ENCODE peak calls at places on chromosome 15, in eight cellular contexts. A, K, L, C, E, D, J and F are unnamed samples.
A peak's percentile ranks its signal among the peaks of the same experiment; 100 is the strongest.

GRCh38 chr15:100667405-100668320 is 65.3 kb downstream of the ASB7 start:
- DNase-seq in K (no peak), E (no peak), L (no peak), D (peak; percentile 68), J (peak; percentile 6), A (no peak), C (no peak), F (no peak)

GRCh38 chr15:66948294-66948693 is 117.1 kb upstream of the SMAD3 start:
- DNase-seq in D (no peak), C (no peak), L (no peak), A (no peak), K (no peak), J (no peak), E (no peak), F (no peak)

GRCh38 chr15:55999635-56000034 is 6.2 kb upstream of the NEDD4 start:
- DNase-seq in C (no peak), K (no peak), L (no peak), J (no peak), E (no peak), A (no peak), D (no peak), F (no peak)

GRCh38 chr15:34456658-34457057 is 19.1 kb upstream of the GOLGA8A start:
- DNase-seq in L (no peak), K (no peak), D (no peak), E (no peak), J (no peak), A (no peak), C (no peak), F (no peak)

GRCh38 chr15:92614301-92614700 is 41.3 kb downstream of the FAM174B start:
- DNase-seq in E (no peak), K (no peak), L (no peak), J (no peak), C (no peak), D (no peak), A (no peak), F (no peak)

GRCh38 chr15:69862540-69862939 is 235.2 kb downstream of the TLE3 start:
- DNase-seq in D (peak; percentile 53), K (no peak), C (no peak), A (no peak), E (no peak), L (no peak), J (no peak), F (no peak)

GRCh38 chr15:71294636-71295241 is 179.5 kb downstream of the THSD4 start:
- DNase-seq in L (no peak), C (no peak), E (no peak), K (no peak), J (no peak), D (peak; percentile 71), A (no peak), F (no peak)

GRCh38 chr15:71627188-71627587 is 183.2 kb upstream of the NR2E3 start:
- DNase-seq in E (no peak), J (no peak), C (no peak), K (no peak), A (no peak), D (no peak), L (no peak), F (no peak)

GRCh38 chr15:99411234-99411633 is 154.6 kb upstream of the MEF2A start:
- DNase-seq in K (no peak), E (no peak), J (no peak), C (no peak), L (no peak), A (no peak), D (no peak), F (no peak)

GRCh38 chr15:81785181-81785580 is 260.6 kb downstream of the MEX3B start:
- DNase-seq in J (no peak), C (no peak), E (no peak), A (no peak), L (no peak), D (no peak), K (no peak), F (no peak)

GRCh38 chr15:100687532-100688215 is 85.3 kb downstream of the ASB7 start:
- DNase-seq in C (no peak), D (no peak), J (no peak), L (no peak), E (no peak), K (peak; percentile 67), A (no peak), F (no peak)

GRCh38 chr15:41941644-41942415 is 30.5 kb downstream of the EHD4 start:
- DNase-seq in J (no peak), C (no peak), K (no peak), D (no peak), A (peak; percentile 24), E (no peak), L (peak; percentile 49), F (no peak)

GRCh38 chr15:101608182-101608581 is 44.0 kb downstream of the TM2D3 start:
- DNase-seq in E (no peak), A (no peak), L (no peak), C (no peak), J (peak; percentile 47), D (no peak), K (peak; percentile 52), F (no peak)

GRCh38 chr15:93829115-93829849 is 402.1 kb upstream of the MCTP2 start:
- DNase-seq in A (no peak), C (no peak), K (no peak), D (peak; percentile 10), L (no peak), E (no peak), J (no peak), F (no peak)

GRCh38 chr15:63362196-63362595 is 19.4 kb downstream of the CA12 start:
- DNase-seq in K (no peak), A (no peak), D (no peak), C (no peak), J (no peak), L (no peak), E (no peak), F (no peak)

GRCh38 chr15:96331942-96332853 is 1.7 kb downstream of the NR2F2 start:
- DNase-seq in C (peak; percentile 70), L (peak; percentile 11), A (peak; percentile 82), K (peak; percentile 85), D (no peak), J (peak; percentile 70), E (no peak), F (no peak)

GRCh38 chr15:71784719-71785118 is 25.6 kb upstream of the NR2E3 start:
- DNase-seq in E (no peak), A (peak; percentile 62), K (no peak), D (no peak), J (peak; percentile 82), C (peak; percentile 85), L (no peak), F (no peak)

GRCh38 chr15:35671981-35672380 is 126.0 kb upstream of the DPH6 start:
- DNase-seq in K (no peak), E (no peak), C (no peak), L (no peak), J (no peak), D (no peak), A (no peak), F (no peak)

GRCh38 chr15:101244039-101244781 is 7.6 kb downstream of the CHSY1 start:
- DNase-seq in L (no peak), J (no peak), E (no peak), D (no peak), C (no peak), K (no peak), A (no peak), F (no peak)

GRCh38 chr15:80697316-80697715 is 2.2 kb downstream of the ABHD17C start:
- DNase-seq in J (no peak), L (no peak), A (no peak), K (no peak), D (no peak), C (no peak), E (no peak), F (no peak)

GRCh38 chr15:47124430-47125102 is 592.7 kb upstream of the SEMA6D start:
- DNase-seq in D (no peak), L (no peak), J (no peak), E (no peak), K (no peak), C (no peak), A (no peak), F (no peak)

GRCh38 chr15:47129033-47129432 is 588.3 kb upstream of the SEMA6D start:
- DNase-seq in L (no peak), D (no peak), E (no peak), K (no peak), J (no peak), C (no peak), A (no peak), F (no peak)
- H3K27me3 ChIP-seq in L (no peaks in the 10 kb centered on the region), D (no peaks in the 10 kb centered on the region), E (no peaks in the 10 kb centered on the region), K (no peaks in the 10 kb centered on the region), J (no peaks in the 10 kb centered on the region), C (no peaks in the 10 kb centered on the region), A (no peaks in the 10 kb centered on the region), F (no peaks in the 10 kb centered on the region)

DNA sequence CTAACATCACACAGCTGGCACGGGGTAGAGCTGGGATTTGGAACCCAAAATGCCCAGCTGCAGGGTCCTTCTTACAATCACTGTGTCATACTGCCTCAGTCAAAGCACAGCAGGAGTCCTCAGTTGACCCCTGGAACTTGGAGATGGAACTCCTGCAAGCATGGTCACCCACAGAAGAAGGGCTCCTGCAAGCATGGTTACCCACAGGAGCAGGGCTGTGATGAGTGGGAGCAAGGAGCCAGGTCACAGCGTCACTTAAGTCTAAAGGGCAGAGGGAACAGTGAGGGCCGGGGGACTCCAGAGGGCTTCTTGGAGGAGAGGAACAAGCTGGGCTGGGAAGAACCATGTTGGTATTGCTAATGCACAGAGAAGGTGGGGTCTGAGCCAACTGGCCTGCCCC is 24.9 kb downstream of the CCDC33 start:
- DNase-seq in D (no peak), J (no peak), A (no peak), C (no peak), L (no peak), K (no peak), E (no peak), F (no peak)
- H3K27me3 ChIP-seq in D (peaks cover 65% of the 10 kb centered on the region), J (peaks cover 1% of the 10 kb centered on the region), A (no peaks in the 10 kb centered on the region), C (no peaks in the 10 kb centered on the region), L (no peaks in the 10 kb centered on the region), K (peaks cover 18% of the 10 kb centered on the region), E (peaks cover 4% of the 10 kb centered on the region), F (no peaks in the 10 kb centered on the region)

GRCh38 chr15:74290645-74291044 is 54.5 kb downstream of the CCDC33 start:
- DNase-seq in J (no peak), A (no peak), D (no peak), K (no peak), L (no peak), E (no peak), C (no peak), F (no peak)
- H3K27me3 ChIP-seq in J (peaks cover 26% of the 10 kb centered on the region), A (peaks cover 32% of the 10 kb centered on the region), D (peaks cover 21% of the 10 kb centered on the region), K (peaks cover 6% of the 10 kb centered on the region), L (no peaks in the 10 kb centered on the region), E (peaks cover 24% of the 10 kb centered on the region), C (peaks cover 8% of the 10 kb centered on the region), F (peaks cover 9% of the 10 kb centered on the region)

DNA sequence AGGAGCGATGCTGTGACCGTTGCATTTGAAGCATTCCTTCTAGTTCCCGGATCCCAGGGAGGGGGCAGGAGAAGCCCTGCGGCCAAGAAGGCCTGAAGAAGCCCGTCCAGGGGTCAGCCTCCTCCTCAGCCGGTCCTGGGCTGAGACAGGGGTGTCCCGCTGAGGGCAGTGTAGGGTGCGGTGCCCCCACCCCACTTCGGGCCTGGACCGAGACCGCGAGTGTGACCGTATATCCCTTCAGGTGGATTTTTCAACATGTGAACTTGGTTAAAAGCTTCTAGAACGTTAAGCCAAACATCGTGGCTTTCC is 2.8 kb downstream of the OCA2 start:
- DNase-seq in L (no peak), E (no peak), K (no peak), J (no peak), A (no peak), D (no peak), C (no peak), F (no peak)
- H3K27me3 ChIP-seq in L (peaks cover 74% of the 10 kb centered on the region), E (peaks cover 75% of the 10 kb centered on the region), K (peaks cover 76% of the 10 kb centered on the region), J (peaks cover 77% of the 10 kb centered on the region), A (peaks cover 97% of the 10 kb centered on the region), D (peaks cover 54% of the 10 kb centered on the region), C (peaks cover 77% of the 10 kb centered on the region), F (peaks cover 57% of the 10 kb centered on the region)

GRCh38 chr15:51269496-51269895 is 68.9 kb downstream of the CYP19A1 start:
- DNase-seq in A (no peak), J (no peak), K (no peak), C (no peak), E (no peak), D (no peak), L (no peak), F (no peak)
- H3K27me3 ChIP-seq in A (peaks cover 39% of the 10 kb centered on the region), J (peaks cover 24% of the 10 kb centered on the region), K (peaks cover 51% of the 10 kb centered on the region), C (peaks cover 21% of the 10 kb centered on the region), E (peaks cover 39% of the 10 kb centered on the region), D (peaks cover 57% of the 10 kb centered on the region), L (peaks cover 18% of the 10 kb centered on the region), F (peaks cover 9% of the 10 kb centered on the region)